ENCODE peak calls at places on chromosomes 1 and 21, in nine cellular contexts. One of them, this sample, is unnamed.

GRCh38 chr21:45036630-45037029 is 37.8 kb upstream of the ADARB1 start:
- DNase-seq in AG04450: no peak
- DNase-seq in left ventricle myocardium inferior: no peak
- DNase-seq in neural progenitor cell: no peak
- DNase-seq in CD8-positive, alpha-beta T cell: no peak
- DNase-seq in NB4: no peak
- DNase-seq in MM.1S: no peak
- DNase-seq in endodermal cell: no peak
- DNase-seq in sigmoid colon: no peak
- DNase-seq in this sample: no peak

GRCh38 chr1:20110679-20111078 is 8.7 kb downstream of the PLA2G2D start:
- DNase-seq in AG04450: peak
- DNase-seq in left ventricle myocardium inferior: no peak
- DNase-seq in neural progenitor cell: no peak
- DNase-seq in CD8-positive, alpha-beta T cell: no peak
- DNase-seq in NB4: no peak
- DNase-seq in MM.1S: no peak
- DNase-seq in endodermal cell: no peak
- DNase-seq in sigmoid colon: peak
- DNase-seq in this sample: peak

GRCh38 chr1:242824435-242824834 is 299.9 kb upstream of the PLD5 start:
- DNase-seq in AG04450: no peak
- DNase-seq in left ventricle myocardium inferior: no peak
- DNase-seq in neural progenitor cell: no peak
- DNase-seq in CD8-positive, alpha-beta T cell: no peak
- DNase-seq in NB4: no peak
- DNase-seq in MM.1S: no peak
- DNase-seq in endodermal cell: no peak
- DNase-seq in sigmoid colon: no peak
- DNase-seq in this sample: peak

GRCh38 chr1:117059334-117059677 is 820 bp upstream of the TTF2 start:
- DNase-seq in AG04450: no peak
- DNase-seq in left ventricle myocardium inferior: no peak
- DNase-seq in neural progenitor cell: no peak
- DNase-seq in CD8-positive, alpha-beta T cell: peak
- DNase-seq in NB4: peak
- DNase-seq in MM.1S: peak
- DNase-seq in endodermal cell: no peak
- DNase-seq in sigmoid colon: no peak
- DNase-seq in this sample: no peak

GRCh38 chr1:7477593-7477992 is 293.5 kb upstream of the VAMP3 start:
- DNase-seq in AG04450: no peak
- DNase-seq in left ventricle myocardium inferior: no peak
- DNase-seq in neural progenitor cell: no peak
- DNase-seq in CD8-positive, alpha-beta T cell: no peak
- DNase-seq in NB4: no peak
- DNase-seq in MM.1S: no peak
- DNase-seq in endodermal cell: no peak
- DNase-seq in sigmoid colon: no peak
- DNase-seq in this sample: no peak

GRCh38 chr1:223202376-223202775 is 59.3 kb upstream of the TLR5 start:
- DNase-seq in AG04450: no peak
- DNase-seq in left ventricle myocardium inferior: no peak
- DNase-seq in neural progenitor cell: no peak
- DNase-seq in CD8-positive, alpha-beta T cell: no peak
- DNase-seq in NB4: no peak
- DNase-seq in MM.1S: no peak
- DNase-seq in endodermal cell: no peak
- DNase-seq in sigmoid colon: no peak
- DNase-seq in this sample: no peak

GRCh38 chr1:221227460-221227859 is 348.2 kb downstream of the HLX start:
- DNase-seq in AG04450: no peak
- DNase-seq in left ventricle myocardium inferior: no peak
- DNase-seq in neural progenitor cell: no peak
- DNase-seq in CD8-positive, alpha-beta T cell: no peak
- DNase-seq in NB4: no peak
- DNase-seq in MM.1S: no peak
- DNase-seq in endodermal cell: no peak
- DNase-seq in sigmoid colon: no peak
- DNase-seq in this sample: no peak

GRCh38 chr1:7390604-7391000 is 380.5 kb upstream of the VAMP3 start:
- DNase-seq in AG04450: no peak
- DNase-seq in left ventricle myocardium inferior: no peak
- DNase-seq in neural progenitor cell: no peak
- DNase-seq in CD8-positive, alpha-beta T cell: no peak
- DNase-seq in NB4: no peak
- DNase-seq in MM.1S: no peak
- DNase-seq in endodermal cell: peak
- DNase-seq in sigmoid colon: peak
- DNase-seq in this sample: no peak

GRCh38 chr1:154434346-154435075 is 29.4 kb downstream of the IL6R start:
- DNase-seq in AG04450: no peak
- DNase-seq in left ventricle myocardium inferior: peak
- DNase-seq in neural progenitor cell: no peak
- DNase-seq in CD8-positive, alpha-beta T cell: no peak
- DNase-seq in NB4: no peak
- DNase-seq in MM.1S: no peak
- DNase-seq in endodermal cell: no peak
- DNase-seq in sigmoid colon: peak
- DNase-seq in this sample: no peak

GRCh38 chr21:43971201-43971991 is 40.7 kb upstream of the TRAPPC10 start:
- DNase-seq in AG04450: no peak
- DNase-seq in left ventricle myocardium inferior: peak
- DNase-seq in neural progenitor cell: no peak
- DNase-seq in CD8-positive, alpha-beta T cell: no peak
- DNase-seq in NB4: no peak
- DNase-seq in MM.1S: no peak
- DNase-seq in endodermal cell: no peak
- DNase-seq in sigmoid colon: no peak
- DNase-seq in this sample: no peak

GRCh38 chr21:46066843-46067331 is 31.0 kb upstream of the COL6A2 start:
- DNase-seq in AG04450: no peak
- DNase-seq in left ventricle myocardium inferior: peak
- DNase-seq in neural progenitor cell: peak
- DNase-seq in CD8-positive, alpha-beta T cell: no peak
- DNase-seq in NB4: no peak
- DNase-seq in MM.1S: no peak
- DNase-seq in endodermal cell: peak
- DNase-seq in sigmoid colon: peak
- DNase-seq in this sample: peak

GRCh38 chr1:17914142-17914541 is 159.0 kb downstream of the ACTL8 start:
- DNase-seq in AG04450: no peak
- DNase-seq in left ventricle myocardium inferior: no peak
- DNase-seq in neural progenitor cell: no peak
- DNase-seq in CD8-positive, alpha-beta T cell: no peak
- DNase-seq in NB4: no peak
- DNase-seq in MM.1S: no peak
- DNase-seq in endodermal cell: peak
- DNase-seq in sigmoid colon: no peak
- DNase-seq in this sample: no peak

GRCh38 chr1:15678578-15678977 is 5.5 kb upstream of the PLEKHM2 start:
- DNase-seq in AG04450: peak
- DNase-seq in left ventricle myocardium inferior: no peak
- DNase-seq in neural progenitor cell: no peak
- DNase-seq in CD8-positive, alpha-beta T cell: no peak
- DNase-seq in NB4: peak
- DNase-seq in MM.1S: peak
- DNase-seq in endodermal cell: peak
- DNase-seq in sigmoid colon: no peak
- DNase-seq in this sample: peak

GRCh38 chr1:172177849-172178248 is 242.6 kb upstream of the C1orf105 start:
- DNase-seq in AG04450: no peak
- DNase-seq in left ventricle myocardium inferior: no peak
- DNase-seq in neural progenitor cell: no peak
- DNase-seq in CD8-positive, alpha-beta T cell: no peak
- DNase-seq in NB4: no peak
- DNase-seq in MM.1S: no peak
- DNase-seq in endodermal cell: no peak
- DNase-seq in sigmoid colon: no peak
- DNase-seq in this sample: no peak

GRCh38 chr1:47951026-47951425 is 46.2 kb downstream of the TRABD2B start:
- DNase-seq in AG04450: no peak
- DNase-seq in left ventricle myocardium inferior: no peak
- DNase-seq in neural progenitor cell: no peak
- DNase-seq in CD8-positive, alpha-beta T cell: no peak
- DNase-seq in NB4: no peak
- DNase-seq in MM.1S: no peak
- DNase-seq in endodermal cell: no peak
- DNase-seq in sigmoid colon: peak
- DNase-seq in this sample: no peak

GRCh38 chr21:15224346-15225086 is 159.7 kb upstream of the NRIP1 start:
- DNase-seq in AG04450: peak
- DNase-seq in left ventricle myocardium inferior: no peak
- DNase-seq in neural progenitor cell: no peak
- DNase-seq in CD8-positive, alpha-beta T cell: no peak
- DNase-seq in NB4: no peak
- DNase-seq in MM.1S: no peak
- DNase-seq in endodermal cell: no peak
- DNase-seq in sigmoid colon: no peak
- DNase-seq in this sample: peak

GRCh38 chr1:48817505-48818114 is 40.9 kb upstream of the BEND5 start:
- DNase-seq in AG04450: peak
- DNase-seq in left ventricle myocardium inferior: peak
- DNase-seq in neural progenitor cell: peak
- DNase-seq in CD8-positive, alpha-beta T cell: no peak
- DNase-seq in NB4: peak
- DNase-seq in MM.1S: peak
- DNase-seq in endodermal cell: peak
- DNase-seq in sigmoid colon: peak
- DNase-seq in this sample: peak

GRCh38 chr1:6317101-6317760 is 56.3 kb upstream of the GPR153 start:
- DNase-seq in AG04450: no peak
- DNase-seq in left ventricle myocardium inferior: no peak
- DNase-seq in neural progenitor cell: no peak
- DNase-seq in CD8-positive, alpha-beta T cell: no peak
- DNase-seq in NB4: peak
- DNase-seq in MM.1S: no peak
- DNase-seq in endodermal cell: no peak
- DNase-seq in sigmoid colon: no peak
- DNase-seq in this sample: peak

GRCh38 chr1:211951856-211952255 is 83.5 kb downstream of the INTS7 start:
- DNase-seq in AG04450: peak
- DNase-seq in left ventricle myocardium inferior: no peak
- DNase-seq in neural progenitor cell: no peak
- DNase-seq in CD8-positive, alpha-beta T cell: no peak
- DNase-seq in NB4: peak
- DNase-seq in MM.1S: peak
- DNase-seq in endodermal cell: no peak
- DNase-seq in sigmoid colon: no peak
- DNase-seq in this sample: peak

GRCh38 chr1:150562384-150563339 is 13.5 kb downstream of the ADAMTSL4 start:
- DNase-seq in AG04450: no peak
- DNase-seq in left ventricle myocardium inferior: no peak
- DNase-seq in neural progenitor cell: peak
- DNase-seq in CD8-positive, alpha-beta T cell: no peak
- DNase-seq in NB4: peak
- DNase-seq in MM.1S: peak
- DNase-seq in endodermal cell: peak
- DNase-seq in sigmoid colon: peak
- DNase-seq in this sample: no peak

GRCh38 chr1:8257621-8258020 is 60.3 kb upstream of the SLC45A1 start:
- DNase-seq in AG04450: no peak
- DNase-seq in left ventricle myocardium inferior: no peak
- DNase-seq in neural progenitor cell: no peak
- DNase-seq in CD8-positive, alpha-beta T cell: no peak
- DNase-seq in NB4: no peak
- DNase-seq in MM.1S: no peak
- DNase-seq in endodermal cell: no peak
- DNase-seq in sigmoid colon: no peak
- DNase-seq in this sample: no peak

GRCh38 chr1:18900303-18900841 is 2.0 kb downstream of the ALDH4A1 start:
- DNase-seq in AG04450: no peak
- DNase-seq in left ventricle myocardium inferior: no peak
- DNase-seq in neural progenitor cell: no peak
- DNase-seq in CD8-positive, alpha-beta T cell: no peak
- DNase-seq in NB4: no peak
- DNase-seq in MM.1S: no peak
- DNase-seq in endodermal cell: no peak
- DNase-seq in sigmoid colon: no peak
- DNase-seq in this sample: no peak

GRCh38 chr1:99820546-99820945 is 29.6 kb upstream of the AGL start:
- DNase-seq in AG04450: no peak
- DNase-seq in left ventricle myocardium inferior: no peak
- DNase-seq in neural progenitor cell: no peak
- DNase-seq in CD8-positive, alpha-beta T cell: no peak
- DNase-seq in NB4: peak
- DNase-seq in MM.1S: no peak
- DNase-seq in endodermal cell: no peak
- DNase-seq in sigmoid colon: no peak
- DNase-seq in this sample: no peak
- TF ChIP-seq CTCF in AG04450: no peak
- TF ChIP-seq CTCF in left ventricle myocardium inferior: no peak
- TF ChIP-seq CTCF in neural progenitor cell: no peak
- TF ChIP-seq CTCF in CD8-positive, alpha-beta T cell: no peak
- TF ChIP-seq CTCF in NB4: no peak
- TF ChIP-seq CTCF in MM.1S: no peak
- TF ChIP-seq CTCF in endodermal cell: no peak
- TF ChIP-seq CTCF in sigmoid colon: no peak
- TF ChIP-seq CTCF in this sample: no peak

GRCh38 chr1:226332947-226333346 is 24.0 kb upstream of the LIN9 start:
- DNase-seq in AG04450: no peak
- DNase-seq in left ventricle myocardium inferior: no peak
- DNase-seq in neural progenitor cell: no peak
- DNase-seq in CD8-positive, alpha-beta T cell: no peak
- DNase-seq in NB4: no peak
- DNase-seq in MM.1S: peak
- DNase-seq in endodermal cell: no peak
- DNase-seq in sigmoid colon: no peak
- DNase-seq in this sample: no peak
- H3K4me3 ChIP-seq in AG04450: peak
- H3K4me3 ChIP-seq in left ventricle myocardium inferior: peak
- H3K4me3 ChIP-seq in neural progenitor cell: no peak
- H3K4me3 ChIP-seq in CD8-positive, alpha-beta T cell: no peak
- H3K4me3 ChIP-seq in NB4: no peak
- H3K4me3 ChIP-seq in MM.1S: peak
- H3K4me3 ChIP-seq in endodermal cell: no peak
- H3K4me3 ChIP-seq in sigmoid colon: no peak
- H3K4me3 ChIP-seq in this sample: no peak

GRCh38 chr1:36217667-36218066 is 6.6 kb upstream of the THRAP3 start:
- DNase-seq in AG04450: no peak
- DNase-seq in left ventricle myocardium inferior: no peak
- DNase-seq in neural progenitor cell: no peak
- DNase-seq in CD8-positive, alpha-beta T cell: no peak
- DNase-seq in NB4: peak
- DNase-seq in MM.1S: no peak
- DNase-seq in endodermal cell: no peak
- DNase-seq in sigmoid colon: no peak
- DNase-seq in this sample: peak
- TF ChIP-seq CTCF in AG04450: peak
- TF ChIP-seq CTCF in left ventricle myocardium inferior: peak
- TF ChIP-seq CTCF in neural progenitor cell: peak
- TF ChIP-seq CTCF in CD8-positive, alpha-beta T cell: no peak
- TF ChIP-seq CTCF in NB4: no peak
- TF ChIP-seq CTCF in MM.1S: no peak
- TF ChIP-seq CTCF in endodermal cell: peak
- TF ChIP-seq CTCF in sigmoid colon: no peak
- TF ChIP-seq CTCF in this sample: peak

DNA sequence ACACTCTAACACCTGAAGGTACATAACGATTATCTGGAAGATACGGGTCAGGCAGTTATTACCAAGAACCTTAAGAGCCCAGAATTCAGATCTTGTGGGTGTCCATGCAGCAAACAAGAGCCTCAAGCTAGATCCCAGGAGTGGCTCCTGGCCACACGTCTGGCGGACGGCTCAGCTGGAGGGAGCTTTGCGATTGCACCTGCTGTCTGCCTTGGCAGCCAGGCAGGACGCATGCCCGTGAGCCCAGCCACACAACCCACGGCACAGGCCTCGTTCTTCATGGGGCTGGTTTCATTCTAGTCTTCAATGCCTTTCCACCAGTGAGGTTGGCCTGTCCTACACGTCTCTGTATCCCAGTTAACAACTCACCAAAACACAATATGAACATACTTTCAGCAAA is 5.7 kb downstream of the CCNL2 start:
- DNase-seq in AG04450: no peak
- DNase-seq in left ventricle myocardium inferior: no peak
- DNase-seq in neural progenitor cell: no peak
- DNase-seq in CD8-positive, alpha-beta T cell: no peak
- DNase-seq in NB4: no peak
- DNase-seq in MM.1S: no peak
- DNase-seq in endodermal cell: no peak
- DNase-seq in sigmoid colon: no peak
- DNase-seq in this sample: no peak
- H3K4me3 ChIP-seq in AG04450: no peak
- H3K4me3 ChIP-seq in left ventricle myocardium inferior: no peak
- H3K4me3 ChIP-seq in neural progenitor cell: no peak
- H3K4me3 ChIP-seq in CD8-positive, alpha-beta T cell: no peak
- H3K4me3 ChIP-seq in NB4: no peak
- H3K4me3 ChIP-seq in MM.1S: no peak
- H3K4me3 ChIP-seq in endodermal cell: no peak
- H3K4me3 ChIP-seq in sigmoid colon: no peak
- H3K4me3 ChIP-seq in this sample: no peak